ENCODE peak calls at places on chromosomes 12 and 14, in eight cellular contexts. L is IMR-90, W is A549, G is HCT116, K is SK-N-SH, Z is GM12878, H is K562, O is H1. Y is an unnamed sample.

GRCh38 chr14:32224731-32225377 is 21.8 kb upstream of the RNU6-8 start:
- DNase-seq in G (no peak), K (peak), O (no peak), W (peak), L (peak), H (peak), Z (no peak), Y (peak)

GRCh38 chr12:76284816-76285750 is 63.1 kb downstream of the BBS10 start:
- DNase-seq in G (no peak), H (no peak), K (no peak), L (peak), W (no peak), Z (no peak), O (no peak), Y (peak)

GRCh38 chr14:25095784-25096390 is 45.9 kb upstream of the STXBP6 start:
- DNase-seq in W (no peak), Z (no peak), O (no peak), K (no peak), H (no peak), L (no peak), G (no peak), Y (no peak)

GRCh38 chr12:130952545-130952954 is 1.2 kb upstream of the ADGRD1 start:
- DNase-seq in H (peak), K (peak), L (no peak), O (no peak), Z (no peak), W (no peak), G (no peak), Y (no peak)

GRCh38 chr12:48109424-48109823 is 3.5 kb upstream of the SENP1 start:
- DNase-seq in H (no peak), W (no peak), Z (no peak), K (no peak), L (no peak), G (no peak), O (no peak), Y (no peak)

GRCh38 chr12:123096159-123096558 is 54.7 kb downstream of the PITPNM2 start:
- DNase-seq in H (no peak), K (no peak), Z (no peak), L (no peak), O (no peak), G (no peak), W (no peak), Y (no peak)

GRCh38 chr14:64720190-64720589 is 16.0 kb downstream of the PLEKHG3 start:
- DNase-seq in K (no peak), L (peak), O (no peak), W (peak), G (peak), Z (no peak), H (no peak), Y (peak)

GRCh38 chr14:101009531-101009930 is 106.0 kb upstream of the RTL1 start:
- DNase-seq in H (no peak), L (no peak), W (no peak), Z (no peak), K (no peak), G (no peak), O (peak), Y (no peak)

GRCh38 chr14:68379510-68380303 is 413.2 kb downstream of the ZFP36L1 start:
- DNase-seq in L (no peak), O (no peak), W (no peak), Z (no peak), G (no peak), H (no peak), K (no peak), Y (no peak)

GRCh38 chr12:122366685-122367475 is 55.6 kb downstream of the CLIP1 start:
- DNase-seq in O (no peak), H (peak), K (no peak), W (peak), Z (no peak), L (peak), G (peak), Y (peak)

GRCh38 chr12:111448266-111448830 is 42.6 kb downstream of the SH2B3 start:
- DNase-seq in G (no peak), O (peak), K (no peak), L (no peak), H (no peak), W (no peak), Z (no peak), Y (no peak)

GRCh38 chr12:61739925-61740324 is 520.3 kb upstream of the USP15 start:
- DNase-seq in W (no peak), Z (no peak), H (no peak), G (no peak), O (no peak), L (no peak), K (no peak), Y (no peak)

GRCh38 chr14:28305938-28306337 is 460.6 kb upstream of the FOXG1 start:
- DNase-seq in K (no peak), L (no peak), Z (no peak), O (no peak), H (no peak), G (no peak), W (no peak), Y (no peak)

GRCh38 chr14:34220311-34220710 is 241.7 kb downstream of the SPTSSA start:
- DNase-seq in K (no peak), W (no peak), O (no peak), L (no peak), H (no peak), Z (no peak), G (no peak), Y (no peak)

GRCh38 chr14:70366890-70367289 is 7.4 kb upstream of the COX16 start:
- DNase-seq in K (no peak), W (no peak), L (no peak), G (no peak), H (no peak), O (no peak), Z (no peak), Y (no peak)

GRCh38 chr12:126084480-126084879 is 1019.2 kb downstream of the AACS start:
- DNase-seq in W (no peak), Z (no peak), G (no peak), L (no peak), K (no peak), H (no peak), O (no peak), Y (no peak)

GRCh38 chr12:1093166-1093751 is 102.2 kb downstream of the ERC1 start:
- DNase-seq in K (peak), Z (no peak), W (peak), L (peak), G (peak), H (peak), O (no peak), Y (peak)

GRCh38 chr12:51388066-51388799 is 3.0 kb downstream of the GALNT6 start:
- DNase-seq in W (no peak), Z (no peak), K (peak), L (peak), G (no peak), O (no peak), H (peak), Y (no peak)

GRCh38 chr14:69101331-69101826 is 51.5 kb downstream of the DCAF5 start:
- DNase-seq in O (no peak), W (peak), G (peak), H (peak), K (peak), L (peak), Z (no peak), Y (no peak)

GRCh38 chr12:127262658-127263057 is 1004.3 kb upstream of the TMEM132C start:
- DNase-seq in H (no peak), K (no peak), L (no peak), O (no peak), G (no peak), W (no peak), Z (no peak), Y (no peak)

GRCh38 chr12:30909721-30910350 is 16.7 kb upstream of the TSPAN11 start:
- DNase-seq in G (no peak), O (no peak), K (no peak), Z (no peak), W (no peak), L (no peak), H (no peak), Y (no peak)

GRCh38 chr14:64812412-64812811 is 67.3 kb downstream of the SPTB start:
- DNase-seq in W (no peak), Z (no peak), L (no peak), K (no peak), O (peak), G (peak), H (no peak), Y (no peak)

GRCh38 chr14:37142835-37143499 is 29.4 kb downstream of the SLC25A21 start:
- DNase-seq in O (no peak), Z (no peak), H (no peak), K (no peak), G (no peak), W (no peak), L (peak), Y (peak)

GRCh38 chr14:103008768-103009342 is 48.5 kb downstream of the CDC42BPB start:
- DNase-seq in O (no peak), H (no peak), K (no peak), W (no peak), L (peak), Z (no peak), G (no peak), Y (no peak)

GRCh38 chr12:46386360-46386867 is 13.8 kb upstream of the SLC38A2 start:
- DNase-seq in W (no peak), K (no peak), H (no peak), L (peak), Z (no peak), G (no peak), O (no peak), Y (peak)

GRCh38 chr12:53937596-53938275 is 895 bp upstream of the HOXC13 start:
- DNase-seq in H (no peak), L (no peak), Z (no peak), K (no peak), W (no peak), O (no peak), G (no peak), Y (no peak)

GRCh38 chr12:131832393-131833231 is 4.4 kb downstream of the MMP17 start:
- DNase-seq in W (peak), O (no peak), K (peak), G (no peak), Z (no peak), H (no peak), L (peak), Y (no peak)

GRCh38 chr12:130737731-130738130 is 21.6 kb upstream of the RIMBP2 start:
- DNase-seq in K (no peak), G (no peak), O (no peak), H (no peak), Z (no peak), W (no peak), L (no peak), Y (no peak)

GRCh38 chr12:47938093-47938492 is 25.3 kb upstream of the TMEM106C start:
- DNase-seq in W (no peak), O (no peak), L (peak), K (no peak), H (no peak), Z (no peak), G (no peak), Y (no peak)

GRCh38 chr12:48002773-48003218 is 1.5 kb downstream of the COL2A1 start:
- DNase-seq in O (peak), H (no peak), L (peak), K (peak), G (no peak), W (no peak), Z (no peak), Y (no peak)

GRCh38 chr12:123908884-123909807 is 63.5 kb downstream of the CCDC92 start:
- DNase-seq in L (no peak), K (no peak), G (no peak), W (no peak), H (no peak), Z (no peak), O (no peak), Y (no peak)

GRCh38 chr12:132175496-132176357 is 31.5 kb downstream of the NOC4L start:
- DNase-seq in Z (no peak), L (no peak), K (no peak), G (no peak), O (no peak), W (no peak), H (no peak), Y (no peak)

GRCh38 chr12:104280703-104281458 is 22.7 kb upstream of the EID3 start:
- DNase-seq in O (no peak), H (peak), Z (no peak), L (peak), W (peak), K (no peak), G (peak), Y (peak)

GRCh38 chr12:66664076-66664475 is 14.8 kb downstream of the GRIP1 start:
- DNase-seq in K (no peak), L (no peak), Z (no peak), O (no peak), G (no peak), W (no peak), H (no peak), Y (no peak)

DNA sequence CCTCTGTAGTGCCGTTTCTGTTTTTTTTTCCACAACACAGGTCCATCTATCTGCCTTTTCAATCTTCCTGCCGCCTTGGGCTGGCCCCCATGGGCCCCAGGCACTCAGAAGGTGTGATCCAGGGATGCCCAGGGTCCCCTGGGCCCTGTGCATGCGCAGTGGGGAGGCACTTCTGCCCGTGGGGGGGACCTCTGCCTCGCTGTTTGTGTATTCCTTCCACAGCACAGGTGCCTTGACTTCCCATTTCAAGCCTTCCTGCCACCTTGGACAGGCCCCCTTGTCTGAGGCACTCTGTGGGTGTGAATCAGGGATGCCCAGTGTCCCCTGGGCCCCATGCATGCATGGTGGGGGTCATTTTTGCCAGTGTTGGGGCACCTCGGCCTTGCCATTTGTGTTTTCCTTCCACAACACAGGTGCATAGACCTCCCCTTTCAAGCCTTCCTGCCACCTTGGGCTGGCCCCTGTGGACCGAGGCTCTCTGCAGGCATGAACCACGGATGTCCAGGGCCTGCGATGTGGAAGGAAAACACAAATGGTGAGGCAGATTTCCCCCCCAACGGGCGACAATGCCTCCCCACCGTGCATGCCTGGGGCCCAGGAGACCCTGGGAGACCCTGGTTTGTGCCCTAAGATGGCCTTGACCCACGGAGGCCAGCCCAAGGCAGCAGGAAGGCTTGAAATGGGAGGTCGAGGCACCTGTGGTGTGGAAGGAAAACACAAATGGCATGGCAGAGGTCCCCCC is 366.5 kb downstream of the ALG10 start:
- DNase-seq in G (no peak), W (no peak), L (no peak), Z (no peak), O (no peak), K (no peak), H (no peak), Y (no peak)
- TF ChIP-seq RAD21 in G (no peak), W (no peak), L (no peak), Z (no peak), O (no peak), K (no peak), H (no peak), Y (no peak)

GRCh38 chr14:35986219-35986573 is 160.1 kb downstream of the BRMS1L start:
- DNase-seq in O (no peak), L (no peak), H (no peak), G (no peak), W (no peak), Z (peak), K (no peak), Y (no peak)
- TF ChIP-seq RAD21 in O (no peak), L (no peak), H (no peak), G (no peak), W (no peak), Z (no peak), K (no peak), Y (no peak)

GRCh38 chr14:74683406-74683805 is 29.5 kb downstream of the AREL1 start:
- DNase-seq in L (no peak), G (no peak), K (no peak), W (no peak), H (no peak), O (no peak), Z (no peak), Y (no peak)
- TF ChIP-seq RAD21 in L (no peak), G (no peak), K (no peak), W (no peak), H (no peak), O (no peak), Z (no peak), Y (no peak)

DNA sequence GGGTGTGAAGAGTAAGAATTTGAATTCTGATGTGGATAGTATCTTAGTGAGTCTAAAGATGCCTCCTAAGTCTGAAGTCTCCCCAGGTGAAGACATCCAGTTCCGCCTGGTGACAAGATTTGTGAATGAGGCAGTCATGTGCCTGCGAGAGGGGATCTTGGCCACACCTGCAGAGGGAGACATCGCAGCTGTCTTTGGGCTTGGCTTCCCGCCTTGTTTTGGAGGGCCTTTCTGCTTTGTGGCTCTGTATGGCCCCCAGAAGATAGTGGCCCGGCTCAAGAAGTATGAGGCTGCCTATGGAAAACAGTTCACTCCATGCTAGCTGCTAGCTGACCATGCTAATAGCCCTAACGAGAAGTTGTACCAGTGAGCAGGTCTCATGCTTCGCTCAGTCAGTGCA is 24.6 kb upstream of the AICDA start:
- DNase-seq in H (no peak), O (no peak), L (no peak), G (no peak), W (no peak), K (no peak), Z (no peak), Y (no peak)
- TF ChIP-seq RAD21 in H (no peak), O (no peak), L (no peak), G (no peak), W (no peak), K (no peak), Z (no peak), Y (no peak)

Y was measured in HepG2.